ENCODE peak calls at places on chromosomes 13 and 19, in five cellular contexts. R, B, M, G and O are unnamed samples.

GRCh38 chr13:30816733-30817132 is 81.4 kb downstream of the ALOX5AP start:
- DNase-seq in G (no peak), B (no peak), M (no peak), R (no peak), O (no peak)

GRCh38 chr19:49447485-49448431 is 3.9 kb downstream of the PIH1D1 start:
- DNase-seq in M (no peak), G (peak), B (no peak), R (peak), O (no peak)

GRCh38 chr13:68359105-68359504 is 1129.0 kb upstream of the PCDH9 start:
- DNase-seq in R (no peak), B (no peak), M (no peak), G (no peak), O (no peak)

GRCh38 chr13:50389726-50390125 is 374.5 kb downstream of the KCNRG start:
- DNase-seq in R (no peak), G (no peak), B (no peak), M (no peak), O (no peak)

GRCh38 chr13:33865945-33866344 is 48.0 kb downstream of the RFC3 start:
- DNase-seq in G (no peak), M (no peak), R (no peak), B (no peak), O (no peak)

GRCh38 chr19:991174-991931 is 7.2 kb downstream of the WDR18 start:
- DNase-seq in G (no peak), B (peak), M (peak), R (no peak), O (no peak)

GRCh38 chr19:39304185-39304513 is 7.9 kb downstream of the IFNL1 start:
- DNase-seq in R (no peak), G (no peak), M (no peak), B (no peak), O (no peak)

GRCh38 chr13:30615851-30616311 is 1.8 kb upstream of the USPL1 start:
- DNase-seq in B (no peak), G (peak), R (no peak), M (no peak), O (peak)

GRCh38 chr19:23698711-23699520 is 11.9 kb upstream of the ZNF675 start:
- DNase-seq in B (no peak), R (no peak), G (peak), M (no peak), O (no peak)

GRCh38 chr19:741506-742131 is 9.3 kb upstream of the MISP start:
- DNase-seq in R (no peak), G (peak), B (no peak), M (no peak), O (no peak)

GRCh38 chr13:113947321-113948033 is 26.4 kb downstream of the C13orf46 start:
- DNase-seq in R (peak), G (no peak), B (no peak), M (no peak), O (peak)

GRCh38 chr19:34189917-34190425 is 17.7 kb downstream of the LSM14A start:
- DNase-seq in R (no peak), M (no peak), G (no peak), B (no peak), O (no peak)

GRCh38 chr13:73765651-73766384 is 368.4 kb downstream of the KLF12 start:
- DNase-seq in B (peak), R (no peak), G (no peak), M (no peak), O (peak)